ENCODE peak calls at places on chromosomes 12 and 14, in seven cellular contexts. Q is left cardiac atrium; T is endothelial cell of umbilical vein; L is stimulated activated CD4-positive, alpha-beta T cell treated with anti-CD3 and anti-CD28 coated beads, Interleukin-12 subunit alpha, Interleukin-12 subunit beta, amount 100 ng/mL, for 4 hours; V is aorta; H is AG04450; D is T-helper 9 cell. G is an unnamed sample.

GRCh38 chr12:84738481-84738972 is 174.1 kb downstream of the SLC6A15 start:
- DNase-seq in Q (no peak), T (peak), L (no peak), V (no peak), H (peak), D (no peak), G (no peak)

GRCh38 chr14:74570696-74571095 is 41.3 kb downstream of the LTBP2 start:
- DNase-seq in Q (no peak), T (no peak), L (no peak), V (peak), H (no peak), D (no peak), G (no peak)

GRCh38 chr14:45891417-45892080 is 638.5 kb upstream of the MIS18BP1 start:
- DNase-seq in Q (no peak), T (no peak), L (no peak), V (no peak), H (no peak), D (no peak), G (no peak)

GRCh38 chr12:20264608-20265114 is 103.7 kb upstream of the PDE3A start:
- DNase-seq in Q (no peak), T (no peak), L (no peak), V (no peak), H (no peak), D (no peak), G (no peak)

GRCh38 chr12:12608557-12608957 is 3.1 kb upstream of the CREBL2 start:
- DNase-seq in Q (no peak), T (no peak), L (no peak), V (no peak), H (no peak), D (no peak), G (no peak)

GRCh38 chr12:119593578-119594398 is at the start of gene TMEM233:
- DNase-seq in Q (peak), T (no peak), L (no peak), V (peak), H (no peak), D (no peak), G (peak)

GRCh38 chr14:38208825-38209562 is 1.3 kb downstream of the SSTR1 start:
- DNase-seq in Q (peak), T (peak), L (no peak), V (peak), H (no peak), D (no peak), G (peak)

GRCh38 chr12:20377750-20378149 is 9.4 kb downstream of the PDE3A start:
- DNase-seq in Q (no peak), T (no peak), L (no peak), V (no peak), H (no peak), D (no peak), G (no peak)

GRCh38 chr12:45257185-45257585 is 41.3 kb downstream of the ANO6 start:
- DNase-seq in Q (no peak), T (no peak), L (no peak), V (no peak), H (no peak), D (no peak), G (no peak)

GRCh38 chr14:92759300-92759678 is 10.9 kb upstream of the LGMN start:
- DNase-seq in Q (no peak), T (peak), L (no peak), V (no peak), H (no peak), D (no peak), G (peak)

GRCh38 chr12:11166300-11166699 is 4.7 kb upstream of the SMIM10L1 start:
- DNase-seq in Q (no peak), T (no peak), L (no peak), V (no peak), H (no peak), D (no peak), G (no peak)